ENCODE peak calls at places on chromosomes 5 and 9, in seven cellular contexts. N is skeletal muscle cell, A is AG09319, C is GM23338, B is GM23248, I is EL, S is OCI-LY7. O is an unnamed sample.

GRCh38 chr5:53114988-53115387 is 5.4 kb upstream of the MOCS2 start:
- DNase-seq in N (no peak), A (no peak), C (peak; percentile 39), B (peak; percentile 42), I (no peak), S (no peak), O (no peak)

GRCh38 chr5:41510176-41510831 is at the start of gene PLCXD3:
- DNase-seq in N (no peak), A (no peak), C (peak; percentile 61), B (peak; percentile 48), I (no peak), S (no peak), O (no peak)

GRCh38 chr9:82993856-82994605 is 68.9 kb downstream of the RASEF start:
- DNase-seq in N (no peak), A (no peak), C (no peak), B (no peak), I (no peak), S (no peak), O (no peak)

GRCh38 chr5:32707394-32707997 is 3.6 kb upstream of the NPR3 start:
- DNase-seq in N (no peak), A (no peak), C (peak; percentile 74), B (peak; percentile 56), I (peak; percentile 53), S (peak; percentile 36), O (no peak)

GRCh38 chr5:44189255-44189654 is 200.0 kb downstream of the FGF10 start:
- DNase-seq in N (no peak), A (no peak), C (no peak), B (no peak), I (no peak), S (no peak), O (no peak)

GRCh38 chr9:133621868-133622267 is 12.7 kb upstream of the FAM163B start:
- DNase-seq in N (no peak), A (no peak), C (no peak), B (no peak), I (no peak), S (no peak), O (no peak)

GRCh38 chr5:91020065-91020800 is 362.9 kb downstream of the ARRDC3 start:
- DNase-seq in N (peak; percentile 49), A (no peak), C (no peak), B (peak; percentile 12), I (no peak), S (no peak), O (no peak)

GRCh38 chr9:76486151-76486550 is 27.2 kb downstream of the GCNT1 start:
- DNase-seq in N (no peak), A (no peak), C (no peak), B (no peak), I (no peak), S (no peak), O (no peak)

GRCh38 chr5:142323480-142324376 is 1.1 kb downstream of the SPRY4 start:
- DNase-seq in N (no peak), A (no peak), C (no peak), B (peak; percentile 66), I (peak; percentile 66), S (no peak), O (no peak)

GRCh38 chr5:52725781-52726180 is 61.9 kb upstream of the ITGA1 start:
- DNase-seq in N (no peak), A (no peak), C (no peak), B (no peak), I (no peak), S (no peak), O (no peak)

GRCh38 chr9:116280529-116280928 is 126.9 kb downstream of the PAPPA start:
- DNase-seq in N (no peak), A (no peak), C (no peak), B (no peak), I (no peak), S (no peak), O (no peak)

GRCh38 chr5:73496984-73497457 is 1.2 kb upstream of the BTF3 start:
- DNase-seq in N (peak; percentile 17), A (no peak), C (peak; percentile 53), B (peak; percentile 75), I (peak; percentile 79), S (peak; percentile 75), O (no peak)

GRCh38 chr5:168128556-168128955 is 162.9 kb upstream of the WWC1 start:
- DNase-seq in N (no peak), A (no peak), C (no peak), B (no peak), I (no peak), S (no peak), O (no peak)

GRCh38 chr9:120331913-120332312 is 248.1 kb downstream of the CDK5RAP2 start:
- DNase-seq in N (peak; percentile 51), A (no peak), C (no peak), B (peak; percentile 31), I (no peak), S (no peak), O (no peak)

GRCh38 chr5:138109463-138110265 is 25.8 kb downstream of the WNT8A start:
- DNase-seq in N (no peak), A (no peak), C (no peak), B (peak; percentile 51), I (peak; percentile 33), S (no peak), O (no peak)

GRCh38 chr9:129428890-129429577 is 191.9 kb downstream of the C9orf50 start:
- DNase-seq in N (no peak), A (no peak), C (no peak), B (no peak), I (no peak), S (no peak), O (no peak)

GRCh38 chr9:5621327-5621726 is 7.6 kb upstream of the RIC1 start:
- DNase-seq in N (peak; percentile 83), A (no peak), C (no peak), B (peak; percentile 73), I (peak; percentile 88), S (no peak), O (no peak)

GRCh38 chr5:45335978-45336377 is 360.2 kb downstream of the HCN1 start:
- DNase-seq in N (no peak), A (no peak), C (no peak), B (no peak), I (no peak), S (no peak), O (no peak)

GRCh38 chr5:36883894-36884462 is 7.4 kb downstream of the NIPBL start:
- DNase-seq in N (no peak), A (no peak), C (no peak), B (no peak), I (no peak), S (no peak), O (no peak)

GRCh38 chr9:132997591-132997990 is 19.1 kb downstream of the GFI1B start:
- DNase-seq in N (peak; percentile 31), A (peak; percentile 0), C (no peak), B (peak; percentile 53), I (peak; percentile 55), S (no peak), O (no peak)

GRCh38 chr9:70614786-70615565 is 200.5 kb upstream of the KLF9 start:
- DNase-seq in N (no peak), A (no peak), C (no peak), B (no peak), I (no peak), S (no peak), O (no peak)

GRCh38 chr5:158054388-158055092 is 195.6 kb upstream of the CLINT1 start:
- DNase-seq in N (peak; percentile 24), A (no peak), C (no peak), B (peak; percentile 65), I (peak; percentile 55), S (no peak), O (no peak)

GRCh38 chr9:17802249-17802857 is 223.5 kb downstream of the SH3GL2 start:
- DNase-seq in N (no peak), A (no peak), C (peak; percentile 38), B (peak; percentile 56), I (peak; percentile 13), S (peak; percentile 6), O (no peak)

GRCh38 chr5:95070453-95070852 is 214.4 kb downstream of the MCTP1 start:
- DNase-seq in N (no peak), A (no peak), C (no peak), B (no peak), I (no peak), S (no peak), O (no peak)

GRCh38 chr9:38362912-38363588 is 29.5 kb upstream of the ALDH1B1 start:
- DNase-seq in N (peak; percentile 57), A (peak; percentile 63), C (peak; percentile 55), B (peak; percentile 92), I (peak; percentile 85), S (peak; percentile 31), O (peak; percentile 40)

GRCh38 chr5:159581502-159582249 is 251.4 kb upstream of the IL12B start:
- DNase-seq in N (peak; percentile 62), A (peak; percentile 60), C (peak; percentile 21), B (peak; percentile 96), I (peak; percentile 83), S (no peak), O (no peak)

GRCh38 chr9:33229359-33230120 is 10.4 kb upstream of the SPINK4 start:
- DNase-seq in N (no peak), A (no peak), C (peak; percentile 33), B (no peak), I (no peak), S (no peak), O (no peak)

GRCh38 chr5:96997265-96997859 is 61.5 kb downstream of the LNPEP start:
- DNase-seq in N (no peak), A (peak; percentile 32), C (peak; percentile 59), B (peak; percentile 68), I (peak; percentile 48), S (peak; percentile 70), O (no peak)

GRCh38 chr9:6598249-6598725 is 47.2 kb downstream of the GLDC start:
- DNase-seq in N (no peak), A (no peak), C (no peak), B (no peak), I (no peak), S (no peak), O (no peak)

GRCh38 chr9:95091574-95091970 is 225.9 kb downstream of the FANCC start:
- DNase-seq in N (peak; percentile 60), A (no peak), C (no peak), B (peak; percentile 78), I (peak; percentile 72), S (no peak), O (no peak)

GRCh38 chr9:98997580-98997979 is 53.9 kb downstream of the COL15A1 start:
- DNase-seq in N (peak; percentile 65), A (no peak), C (no peak), B (peak; percentile 76), I (peak; percentile 36), S (no peak), O (peak; percentile 37)

GRCh38 chr5:173573126-173573960 is 43.1 kb downstream of the BOD1 start:
- DNase-seq in N (no peak), A (peak; percentile 28), C (peak; percentile 81), B (peak; percentile 81), I (peak; percentile 75), S (peak; percentile 56), O (peak; percentile 27)

GRCh38 chr5:52840286-52841050 is 52.8 kb downstream of the ITGA1 start:
- DNase-seq in N (no peak), A (no peak), C (no peak), B (peak; percentile 43), I (no peak), S (no peak), O (peak; percentile 99)

GRCh38 chr9:88433583-88434240 is 45.5 kb downstream of the SPIN1 start:
- DNase-seq in N (no peak), A (no peak), C (no peak), B (peak; percentile 17), I (peak; percentile 50), S (no peak), O (no peak)

GRCh38 chr5:112848116-112848811 is 12.8 kb upstream of the SRP19 start:
- DNase-seq in N (peak; percentile 51), A (peak; percentile 36), C (peak; percentile 95), B (peak; percentile 77), I (peak; percentile 66), S (peak; percentile 79), O (peak; percentile 33)

O was measured in brain pericyte.